ENCODE peak calls at places on chromosome 5, in ten cellular contexts. Z is body of pancreas, V is fibroblast of lung, N is HepG2, J is ovary, Q is Peyer's patch, Y is heart left ventricle, X is psoas muscle, S is PC-3, F is left ventricle myocardium inferior. I is an unnamed sample. For H3K27me3, the result is how much of the 10 kb centered on the place peaks cover.

GRCh38 chr5:371811-372555 is 50.5 kb downstream of the AHRR start:
- DNase-seq in X (no peak), V (no peak), Q (peak), J (no peak), N (no peak), Z (no peak), F (no peak), S (no peak), Y (no peak), I (peak)

GRCh38 chr5:980941-981340 is 27.7 kb upstream of the NKD2 start:
- DNase-seq in Q (no peak), S (no peak), Z (no peak), X (no peak), F (no peak), V (peak), N (no peak), J (no peak), Y (no peak), I (no peak)

GRCh38 chr5:51495672-51496071 is 112.4 kb downstream of the ISL1 start:
- DNase-seq in N (no peak), V (peak), F (no peak), J (no peak), Y (no peak), Z (no peak), Q (no peak), S (peak), X (no peak), I (no peak)

GRCh38 chr5:139246394-139246793 is 47.1 kb upstream of the MATR3 start:
- DNase-seq in F (no peak), Q (no peak), Y (no peak), X (peak), S (peak), J (no peak), N (no peak), V (peak), Z (no peak), I (peak)

GRCh38 chr5:65327582-65327981 is 154.1 kb downstream of the ADAMTS6 start:
- DNase-seq in F (no peak), V (peak), X (no peak), N (peak), Q (no peak), Y (no peak), J (no peak), S (peak), Z (no peak), I (no peak)

GRCh38 chr5:77175235-77175634 is 35.2 kb upstream of the PDE8B start:
- DNase-seq in Y (no peak), F (no peak), Z (no peak), Q (no peak), N (no peak), J (no peak), S (peak), V (no peak), X (no peak), I (no peak)

GRCh38 chr5:134142088-134142487 is 27.6 kb downstream of the TCF7 start:
- DNase-seq in F (no peak), Z (peak), Q (no peak), V (no peak), J (no peak), S (no peak), N (no peak), Y (peak), X (no peak), I (peak)

GRCh38 chr5:34053133-34053532 is 10.1 kb upstream of the C1QTNF3 start:
- DNase-seq in F (no peak), N (no peak), V (peak), S (peak), X (no peak), Y (no peak), Z (no peak), J (no peak), Q (no peak), I (no peak)

GRCh38 chr5:97488126-97488668 is 305.1 kb upstream of the RIOK2 start:
- DNase-seq in Y (no peak), Z (no peak), N (no peak), F (no peak), J (no peak), S (no peak), Q (no peak), X (no peak), V (no peak), I (peak)

GRCh38 chr5:103565711-103566110 is 3.1 kb upstream of the NUDT12 start:
- DNase-seq in J (no peak), Q (no peak), X (no peak), S (no peak), N (no peak), Z (no peak), Y (no peak), F (no peak), V (no peak), I (no peak)

GRCh38 chr5:128109138-128109537 is 25.6 kb downstream of the SLC12A2 start:
- DNase-seq in J (no peak), N (no peak), Y (no peak), F (peak), Q (peak), V (no peak), S (no peak), Z (no peak), X (peak), I (no peak)

GRCh38 chr5:91469517-91470165 is 86.5 kb upstream of the ARRDC3 start:
- DNase-seq in J (no peak), Z (no peak), Q (no peak), Y (no peak), V (peak), X (no peak), S (peak), F (no peak), N (no peak), I (no peak)

GRCh38 chr5:135246923-135247795 is 151.9 kb downstream of the MACROH2A1 start:
- DNase-seq in S (peak), J (peak), F (no peak), N (no peak), V (peak), X (no peak), Q (peak), Y (no peak), Z (no peak), I (no peak)

GRCh38 chr5:14032944-14033343 is 88.5 kb upstream of the DNAH5 start:
- DNase-seq in S (peak), J (no peak), Q (no peak), Y (no peak), N (no peak), V (peak), X (no peak), Z (no peak), F (no peak), I (no peak)

GRCh38 chr5:116421080-116421629 is 153.5 kb downstream of the SEMA6A start:
- DNase-seq in Y (no peak), N (no peak), Q (no peak), S (no peak), Z (no peak), V (peak), J (no peak), X (no peak), F (no peak), I (no peak)

GRCh38 chr5:76714771-76715483 is 999 bp upstream of the F2R start:
- DNase-seq in X (no peak), N (no peak), Y (no peak), S (no peak), V (peak), Q (no peak), F (peak), Z (no peak), J (no peak), I (no peak)

GRCh38 chr5:148796931-148797330 is 29.5 kb upstream of the ADRB2 start:
- DNase-seq in Z (no peak), X (no peak), N (no peak), V (no peak), Y (no peak), J (no peak), F (no peak), Q (no peak), S (peak), I (no peak)

GRCh38 chr5:108093186-108093585 is 288.7 kb downstream of the FBXL17 start:
- DNase-seq in S (peak), Z (no peak), J (no peak), V (peak), N (no peak), F (no peak), Y (no peak), Q (no peak), X (no peak), I (no peak)
- TF ChIP-seq CTCF in S (peak), Z (no peak), J (no peak), V (peak), N (no peak), F (peak), Y (peak), Q (no peak), X (no peak), I (peak)

DNA sequence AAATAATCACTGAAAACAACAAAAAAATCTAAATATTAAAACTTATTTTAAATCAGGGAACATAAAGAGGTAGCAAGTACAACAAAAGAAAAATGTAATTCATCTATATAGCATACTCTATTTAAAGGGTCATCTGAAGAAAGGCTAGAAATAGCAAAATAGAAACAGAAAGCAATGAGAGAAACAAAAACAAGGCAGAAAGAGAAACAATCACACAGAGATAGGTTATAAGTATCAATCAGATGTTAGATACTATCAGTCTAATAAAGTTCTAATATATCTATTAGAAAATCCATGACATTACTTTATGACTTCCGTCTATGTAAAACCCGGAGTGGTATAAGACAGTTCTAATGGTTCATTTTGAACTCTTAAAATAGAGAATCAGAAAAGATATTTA is 16.0 kb downstream of the RICTOR start:
- DNase-seq in V (no peak), Z (no peak), J (no peak), N (no peak), Y (no peak), F (no peak), Q (no peak), S (no peak), X (no peak), I (no peak)
- H3K4me3 ChIP-seq in V (peak), Z (no peak), J (no peak), N (peak), Y (peak), F (peak), Q (peak), S (peak), X (peak), I (peak)

GRCh38 chr5:172437445-172438303 is 16.7 kb downstream of the SH3PXD2B start:
- DNase-seq in F (peak), N (peak), Q (peak), X (peak), Z (peak), V (peak), S (peak), Y (peak), J (no peak), I (peak)
- H3K27me3 ChIP-seq in F (under half), N (under half), Q (under half), X (under half), Z (under half), V (under half), S (under half), Y (under half), J (under half), I (under half)

GRCh38 chr5:157303667-157304327 is 37.9 kb downstream of the CYFIP2 start:
- DNase-seq in Z (peak), Q (no peak), F (peak), V (no peak), N (no peak), Y (peak), S (peak), X (peak), J (no peak), I (no peak)
- TF ChIP-seq CTCF in Z (no peak), Q (no peak), F (peak), V (peak), N (peak), Y (peak), S (peak), X (no peak), J (no peak), I (no peak)

DNA sequence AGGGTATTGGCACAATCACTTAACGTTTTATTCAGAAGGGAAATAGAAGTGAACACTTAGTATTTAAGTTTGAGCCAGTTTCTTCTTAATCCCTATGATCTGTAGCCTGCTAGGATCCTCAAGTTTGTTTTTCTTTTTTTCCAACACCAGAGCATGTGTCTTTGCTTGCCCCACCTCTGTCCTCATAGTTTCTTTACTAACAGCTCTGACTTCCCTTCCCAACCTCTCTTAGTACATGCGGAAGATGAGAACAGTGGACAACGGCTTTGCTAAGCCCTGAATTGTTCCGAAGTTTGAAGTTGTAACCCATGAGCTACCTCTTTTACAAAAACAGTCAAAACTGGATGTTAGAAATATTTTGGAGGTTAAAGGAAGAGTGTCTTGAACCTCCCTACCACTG is 61.7 kb upstream of the TAF11L2 start:
- DNase-seq in Y (no peak), F (no peak), N (no peak), S (no peak), J (no peak), Q (no peak), Z (no peak), X (no peak), V (no peak), I (no peak)
- H3K4me3 ChIP-seq in Y (no peak), F (no peak), N (no peak), S (peak), J (no peak), Q (no peak), Z (no peak), X (peak), V (peak), I (peak)

GRCh38 chr5:156339139-156339841 is 12.3 kb downstream of the SGCD start:
- DNase-seq in X (no peak), Q (no peak), N (no peak), V (no peak), S (no peak), Y (no peak), F (no peak), J (no peak), Z (no peak), I (no peak)
- H3K27me3 ChIP-seq in X (under half), Q (under half), N (under half), V (under half), S (under half), Y (under half), F (under half), J (under half), Z (under half), I (under half)

GRCh38 chr5:78922879-78923621 is 62.1 kb downstream of the ARSB start:
- DNase-seq in J (no peak), N (no peak), V (no peak), Y (no peak), X (no peak), Z (peak), S (no peak), Q (no peak), F (no peak), I (no peak)

GRCh38 chr5:78923622-78923970 is 61.5 kb downstream of the ARSB start:
- DNase-seq in Y (no peak), N (no peak), J (no peak), F (no peak), Z (no peak), V (no peak), Q (no peak), X (no peak), S (no peak), I (no peak)

GRCh38 chr5:78916044-78916443 is 69.1 kb downstream of the ARSB start:
- DNase-seq in X (no peak), N (no peak), S (no peak), Z (no peak), Y (no peak), F (no peak), Q (no peak), V (peak), J (no peak), I (no peak)

GRCh38 chr5:78925102-78925876 is 59.8 kb downstream of the ARSB start:
- DNase-seq in Q (no peak), J (no peak), Z (no peak), X (no peak), Y (no peak), V (no peak), N (no peak), F (no peak), S (no peak), I (no peak)

GRCh38 chr5:78920604-78921003 is 64.5 kb downstream of the ARSB start:
- DNase-seq in V (peak), S (peak), J (no peak), Z (no peak), Q (no peak), Y (peak), N (no peak), F (no peak), X (no peak), I (no peak)
- TF ChIP-seq CTCF in V (peak), S (peak), J (no peak), Z (peak), Q (peak), Y (peak), N (peak), F (peak), X (peak), I (no peak)

DNA sequence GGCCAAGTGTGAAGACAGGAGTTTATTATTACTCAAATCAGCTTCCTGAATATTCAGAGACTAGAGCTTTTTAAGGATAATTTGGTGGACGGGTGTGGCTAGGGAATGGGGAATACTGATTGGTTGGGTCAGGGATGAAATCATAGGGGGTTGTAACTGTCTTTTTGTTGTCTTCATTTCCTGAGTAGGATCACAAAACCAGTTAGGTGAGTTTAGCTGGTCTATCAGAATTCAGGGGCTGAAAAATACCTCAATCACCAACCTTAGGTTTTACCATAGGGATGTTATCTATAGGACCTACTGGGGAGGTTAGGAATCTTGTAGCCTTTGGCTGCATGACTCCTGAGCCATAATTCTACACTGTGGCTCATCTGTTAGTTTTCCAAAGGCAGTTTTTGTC is 235.8 kb downstream of the YTHDC2 start:
- DNase-seq in Y (no peak), Q (no peak), F (no peak), Z (no peak), V (no peak), S (peak), N (no peak), X (no peak), J (no peak), I (no peak)
- H3K4me3 ChIP-seq in Y (no peak), Q (no peak), F (no peak), Z (no peak), V (no peak), S (no peak), N (no peak), X (no peak), J (no peak), I (no peak)